ENCODE peak calls at places on chromosomes 1 and 21, in nine cellular contexts. I is suprapubic skin, C is AG04450, O is neural crest cell, X is kidney epithelial cell, K is D721Med, S is lower leg skin, M is fibroblast of lung, D is ovary. U is an unnamed sample.

GRCh38 chr1:44884746-44885145 is 41.7 kb upstream of the PTCH2 start:
- DNase-seq in S (no peak), O (no peak), I (no peak), C (no peak), K (no peak), X (no peak), D (no peak), M (no peak), U (no peak)

GRCh38 chr1:34757386-34757785 is 2.2 kb upstream of the GJB4 start:
- DNase-seq in X (no peak), C (no peak), I (no peak), D (no peak), O (no peak), K (no peak), M (no peak), S (no peak), U (no peak)

GRCh38 chr1:98056781-98057180 is 135.9 kb upstream of the DPYD start:
- DNase-seq in K (no peak), D (no peak), O (no peak), C (no peak), S (no peak), M (no peak), X (no peak), I (no peak), U (no peak)

GRCh38 chr1:198465201-198466144 is 75.0 kb downstream of the ATP6V1G3 start:
- DNase-seq in X (no peak), S (no peak), K (no peak), C (peak), O (no peak), I (no peak), D (no peak), M (peak), U (peak)

GRCh38 chr21:41369105-41369914 is 7.5 kb downstream of the MX2 start:
- DNase-seq in C (no peak), D (peak), K (no peak), I (no peak), X (no peak), M (no peak), S (peak), O (peak), U (no peak)

GRCh38 chr1:182337736-182338571 is 53.6 kb downstream of the GLUL start:
- DNase-seq in C (no peak), D (peak), X (no peak), S (peak), M (no peak), I (no peak), K (no peak), O (no peak), U (peak)

GRCh38 chr1:22952694-22953391 is 19.8 kb downstream of the LACTBL1 start:
- DNase-seq in X (no peak), K (no peak), O (no peak), I (peak), S (peak), M (no peak), C (no peak), D (no peak), U (no peak)

GRCh38 chr1:234647245-234647644 is 37.3 kb upstream of the IRF2BP2 start:
- DNase-seq in M (no peak), C (no peak), S (no peak), I (no peak), D (no peak), O (no peak), X (no peak), K (no peak), U (no peak)

GRCh38 chr1:86069757-86070145 is 86.8 kb downstream of the COL24A1 start:
- DNase-seq in K (no peak), S (no peak), M (peak), X (no peak), O (no peak), I (no peak), D (no peak), C (no peak), U (no peak)

GRCh38 chr1:43043695-43044094 is 85.0 kb upstream of the SLC2A1 start:
- DNase-seq in I (no peak), K (no peak), C (no peak), M (no peak), O (no peak), X (no peak), D (no peak), S (no peak), U (no peak)

GRCh38 chr1:164834641-164835040 is 275.7 kb downstream of the PBX1 start:
- DNase-seq in X (no peak), D (no peak), M (no peak), S (no peak), C (no peak), K (no peak), O (no peak), I (no peak), U (no peak)

GRCh38 chr1:109765483-109765815 is 1.7 kb upstream of the EPS8L3 start:
- DNase-seq in M (no peak), S (no peak), C (no peak), X (no peak), O (no peak), I (peak), K (no peak), D (peak), U (no peak)

GRCh38 chr1:51877434-51878306 is 857 bp downstream of the NRDC start:
- DNase-seq in K (no peak), O (peak), M (peak), C (no peak), I (no peak), S (no peak), D (no peak), X (no peak), U (no peak)

GRCh38 chr1:221768444-221769066 is 26.7 kb upstream of the DUSP10 start:
- DNase-seq in D (no peak), S (no peak), M (no peak), K (no peak), C (no peak), X (no peak), I (no peak), O (no peak), U (no peak)

GRCh38 chr1:210711825-210712224 is 383.1 kb downstream of the HHAT start:
- DNase-seq in O (no peak), D (no peak), S (no peak), K (no peak), C (no peak), X (no peak), I (no peak), M (no peak), U (no peak)

GRCh38 chr1:204685236-204686006 is at the start of gene LRRN2:
- DNase-seq in S (no peak), D (peak), O (peak), K (peak), M (no peak), C (no peak), X (no peak), I (no peak), U (no peak)

GRCh38 chr1:69791311-69791710 is 223.6 kb downstream of the LRRC7 start:
- DNase-seq in I (no peak), C (no peak), K (no peak), M (peak), X (no peak), O (no peak), D (no peak), S (no peak), U (no peak)

GRCh38 chr1:35398739-35399138 is 130.2 kb downstream of the ZMYM4 start:
- DNase-seq in K (no peak), I (no peak), X (no peak), D (no peak), S (no peak), M (no peak), C (no peak), O (no peak), U (no peak)

GRCh38 chr1:235199441-235199840 is 38.4 kb upstream of the RBM34 start:
- DNase-seq in S (no peak), O (peak), I (no peak), M (peak), K (no peak), D (no peak), X (no peak), C (no peak), U (peak)

GRCh38 chr1:3049905-3050304 is 19.1 kb upstream of the PRDM16 start:
- DNase-seq in C (no peak), O (no peak), S (peak), M (no peak), D (no peak), I (peak), K (no peak), X (no peak), U (no peak)

GRCh38 chr21:36859744-36860501 is 106.5 kb downstream of the HLCS start:
- DNase-seq in C (no peak), S (peak), I (peak), O (no peak), K (no peak), M (peak), D (peak), X (no peak), U (no peak)
- TF ChIP-seq CTCF in C (no peak), S (no peak), I (no peak), O (no peak), K (no peak), M (no peak), D (no peak), X (no peak), U (no peak)

DNA sequence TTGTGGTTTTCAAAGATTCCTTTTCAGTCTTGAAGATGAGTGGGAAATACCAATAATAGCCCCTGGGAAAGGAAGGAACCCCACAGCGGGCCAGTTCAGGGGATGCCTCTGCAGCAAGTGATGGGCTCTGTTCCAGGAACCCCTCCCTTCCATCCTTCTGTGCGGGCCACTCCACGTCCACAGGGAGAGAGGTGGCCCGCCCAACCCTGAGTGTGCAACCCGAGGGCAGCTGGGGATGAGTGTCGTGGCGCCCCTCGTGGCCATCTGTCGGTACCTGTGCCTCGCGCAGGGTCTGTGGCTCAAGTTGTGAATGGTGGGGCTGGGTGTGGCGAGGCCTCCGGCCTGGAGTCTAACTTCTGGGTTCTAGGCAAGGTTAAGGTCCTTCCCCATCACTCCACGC is 65.6 kb downstream of the TLR5 start:
- DNase-seq in D (no peak), S (no peak), X (no peak), M (no peak), K (no peak), O (no peak), C (no peak), I (no peak), U (no peak)
- TF ChIP-seq CTCF in D (no peak), S (no peak), X (no peak), M (no peak), K (no peak), O (no peak), C (peak), I (peak), U (no peak)

DNA sequence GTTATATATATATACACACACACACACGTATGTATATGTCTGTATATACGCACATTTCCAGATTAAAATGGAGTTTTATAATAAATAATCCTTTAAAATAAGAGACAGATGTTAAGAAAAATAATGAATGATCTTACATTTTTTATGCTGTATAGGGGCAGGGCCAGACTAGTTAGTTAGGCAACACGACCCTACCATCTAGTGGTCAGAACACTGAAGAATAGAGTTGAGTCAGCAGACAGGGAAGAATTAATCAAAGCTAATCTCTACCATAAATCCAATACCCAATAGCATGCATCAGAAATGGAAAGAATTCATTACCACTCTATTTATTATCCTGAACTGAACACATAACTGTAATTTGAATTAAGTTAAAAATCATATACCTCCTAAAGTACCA is 156.7 kb downstream of the BRINP3 start:
- DNase-seq in M (peak), C (peak), O (no peak), K (no peak), X (peak), S (no peak), D (no peak), I (no peak), U (no peak)
- TF ChIP-seq CTCF in M (peak), C (peak), O (peak), K (peak), X (peak), S (no peak), D (no peak), I (no peak), U (no peak)

GRCh38 chr1:113951719-113952118 is 22.6 kb downstream of the HIPK1 start:
- DNase-seq in O (no peak), K (no peak), S (no peak), M (no peak), I (no peak), C (no peak), D (no peak), X (no peak), U (no peak)

GRCh38 chr1:113947388-113948107 is 18.4 kb downstream of the HIPK1 start:
- DNase-seq in D (no peak), S (no peak), C (no peak), X (no peak), M (peak), K (no peak), I (no peak), O (no peak), U (no peak)

GRCh38 chr1:113946668-113947387 is 17.7 kb downstream of the HIPK1 start:
- DNase-seq in O (no peak), D (no peak), X (no peak), I (no peak), K (peak), S (no peak), C (no peak), M (peak), U (no peak)

GRCh38 chr1:113950908-113951307 is 21.8 kb downstream of the HIPK1 start:
- DNase-seq in S (no peak), I (no peak), D (no peak), C (no peak), X (no peak), K (no peak), O (no peak), M (no peak), U (no peak)

DNA sequence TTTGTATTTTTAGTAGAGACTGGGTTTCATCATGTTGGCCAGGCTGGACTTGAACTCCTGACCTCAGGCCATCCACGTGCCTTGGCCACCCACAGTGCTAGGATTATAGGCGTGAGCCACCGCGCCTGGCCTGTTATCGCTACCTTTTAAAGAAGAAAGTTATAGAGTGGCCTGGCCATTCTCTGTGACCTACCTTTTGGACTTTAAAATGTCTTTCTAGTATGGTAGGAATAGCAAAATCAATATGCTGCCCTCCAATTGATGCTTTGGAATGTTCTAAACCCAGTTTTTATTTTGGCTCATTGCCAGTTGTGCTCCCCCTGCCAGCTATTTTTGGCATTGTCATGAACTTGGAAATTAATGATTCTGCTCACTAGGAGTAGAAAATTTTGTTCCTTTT is 19.9 kb downstream of the HIPK1 start:
- DNase-seq in C (no peak), I (no peak), S (no peak), M (peak), O (no peak), D (no peak), X (no peak), K (no peak), U (no peak)
- TF ChIP-seq CTCF in C (peak), I (peak), S (no peak), M (peak), O (peak), D (no peak), X (peak), K (peak), U (peak)

U was measured in AG09319.